ENCODE peak calls at places on chromosome X, in five cellular contexts. One of them, this sample, is unnamed.

GRCh38 chrX:31333181-31333831 is 261.5 kb upstream of the FTHL17 start:
- DNase-seq in transverse colon: no peak
- DNase-seq in cardiac muscle cell: no peak
- DNase-seq in IMR-90: peak; percentile 84
- DNase-seq in heart right ventricle: no peak
- DNase-seq in this sample: no peak

GRCh38 chrX:76428243-76429130 is 977 bp downstream of the MAGEE1 start:
- DNase-seq in IMR-90: no peak
- DNase-seq in cardiac muscle cell: no peak
- DNase-seq in transverse colon: peak; percentile 14
- DNase-seq in heart right ventricle: no peak
- DNase-seq in this sample: peak; percentile 19

GRCh38 chrX:130702867-130703707 is 199.9 kb downstream of the ENOX2 start:
- DNase-seq in transverse colon: no peak
- DNase-seq in heart right ventricle: no peak
- DNase-seq in IMR-90: no peak
- DNase-seq in cardiac muscle cell: no peak
- DNase-seq in this sample: no peak

GRCh38 chrX:67104982-67105757 is 438.7 kb upstream of the AR start:
- DNase-seq in cardiac muscle cell: no peak
- DNase-seq in heart right ventricle: no peak
- DNase-seq in transverse colon: no peak
- DNase-seq in IMR-90: no peak
- DNase-seq in this sample: no peak

GRCh38 chrX:136761410-136761809 is 19.3 kb downstream of the ARHGEF6 start:
- DNase-seq in cardiac muscle cell: no peak
- DNase-seq in IMR-90: no peak
- DNase-seq in transverse colon: no peak
- DNase-seq in heart right ventricle: no peak
- DNase-seq in this sample: no peak

GRCh38 chrX:9851890-9852289 is 65.7 kb downstream of the SHROOM2 start:
- DNase-seq in heart right ventricle: no peak
- DNase-seq in cardiac muscle cell: peak; percentile 75
- DNase-seq in transverse colon: no peak
- DNase-seq in IMR-90: no peak
- DNase-seq in this sample: no peak

GRCh38 chrX:96696462-96696861 is 11.8 kb downstream of the DIAPH2 start:
- DNase-seq in heart right ventricle: no peak
- DNase-seq in transverse colon: no peak
- DNase-seq in IMR-90: no peak
- DNase-seq in cardiac muscle cell: no peak
- DNase-seq in this sample: no peak

GRCh38 chrX:69127466-69127865 is 37.8 kb downstream of the PJA1 start:
- DNase-seq in cardiac muscle cell: no peak
- DNase-seq in transverse colon: no peak
- DNase-seq in IMR-90: no peak
- DNase-seq in heart right ventricle: no peak
- DNase-seq in this sample: no peak

GRCh38 chrX:119234931-119235555 is 1.0 kb upstream of the PGRMC1 start:
- DNase-seq in IMR-90: no peak
- DNase-seq in cardiac muscle cell: peak; percentile 5
- DNase-seq in transverse colon: no peak
- DNase-seq in heart right ventricle: peak; percentile 9
- DNase-seq in this sample: peak; percentile 22

GRCh38 chrX:48468247-48468671 is 1.8 kb downstream of the SLC38A5 start:
- DNase-seq in cardiac muscle cell: no peak
- DNase-seq in transverse colon: peak; percentile 62
- DNase-seq in heart right ventricle: no peak
- DNase-seq in IMR-90: no peak
- DNase-seq in this sample: peak; percentile 54

GRCh38 chrX:133985164-133986007 is at the start of gene GPC3:
- DNase-seq in IMR-90: peak; percentile 0
- DNase-seq in cardiac muscle cell: peak; percentile 92
- DNase-seq in heart right ventricle: no peak
- DNase-seq in transverse colon: peak; percentile 27
- DNase-seq in this sample: peak; percentile 32

GRCh38 chrX:53317365-53318069 is 36.1 kb upstream of the IQSEC2 start:
- DNase-seq in heart right ventricle: peak; percentile 47
- DNase-seq in cardiac muscle cell: peak; percentile 66
- DNase-seq in IMR-90: peak; percentile 43
- DNase-seq in transverse colon: peak; percentile 72
- DNase-seq in this sample: peak; percentile 75

GRCh38 chrX:24264383-24264782 is 49.5 kb downstream of the SUPT20HL2 start:
- DNase-seq in heart right ventricle: no peak
- DNase-seq in transverse colon: no peak
- DNase-seq in cardiac muscle cell: no peak
- DNase-seq in IMR-90: peak; percentile 13
- DNase-seq in this sample: no peak

GRCh38 chrX:19544693-19545305 is 29.5 kb upstream of the MAP3K15 start:
- DNase-seq in transverse colon: peak; percentile 43
- DNase-seq in cardiac muscle cell: peak; percentile 50
- DNase-seq in heart right ventricle: peak; percentile 22
- DNase-seq in IMR-90: peak; percentile 70
- DNase-seq in this sample: peak; percentile 59

GRCh38 chrX:118495958-118496762 is 545 bp downstream of the DOCK11 start:
- DNase-seq in heart right ventricle: peak; percentile 12
- DNase-seq in transverse colon: peak; percentile 62
- DNase-seq in cardiac muscle cell: no peak
- DNase-seq in IMR-90: no peak
- DNase-seq in this sample: peak; percentile 71

GRCh38 chrX:99722094-99722493 is 688.0 kb downstream of the PCDH19 start:
- DNase-seq in IMR-90: no peak
- DNase-seq in heart right ventricle: no peak
- DNase-seq in transverse colon: no peak
- DNase-seq in cardiac muscle cell: no peak
- DNase-seq in this sample: no peak

GRCh38 chrX:56382278-56382677 is 150.1 kb downstream of the KLF8 start:
- DNase-seq in transverse colon: no peak
- DNase-seq in cardiac muscle cell: no peak
- DNase-seq in heart right ventricle: no peak
- DNase-seq in IMR-90: no peak
- DNase-seq in this sample: no peak

GRCh38 chrX:68989865-68990606 is 161.2 kb downstream of the EFNB1 start:
- DNase-seq in heart right ventricle: peak; percentile 51
- DNase-seq in transverse colon: no peak
- DNase-seq in IMR-90: peak; percentile 82
- DNase-seq in cardiac muscle cell: peak; percentile 81
- DNase-seq in this sample: no peak

GRCh38 chrX:19627533-19627932 is 112.2 kb upstream of the MAP3K15 start:
- DNase-seq in heart right ventricle: no peak
- DNase-seq in IMR-90: peak; percentile 13
- DNase-seq in transverse colon: no peak
- DNase-seq in cardiac muscle cell: no peak
- DNase-seq in this sample: no peak

GRCh38 chrX:119852410-119853353 is at the start of gene UPF3B:
- DNase-seq in cardiac muscle cell: peak; percentile 97
- DNase-seq in IMR-90: peak; percentile 98
- DNase-seq in transverse colon: peak; percentile 97
- DNase-seq in heart right ventricle: peak; percentile 95
- DNase-seq in this sample: peak; percentile 95

GRCh38 chrX:13270360-13270759 is 49.5 kb downstream of the ATXN3L start:
- DNase-seq in transverse colon: no peak
- DNase-seq in IMR-90: no peak
- DNase-seq in cardiac muscle cell: no peak
- DNase-seq in heart right ventricle: no peak
- DNase-seq in this sample: no peak

GRCh38 chrX:140391313-140391712 is 113.6 kb downstream of the SOX3 start:
- DNase-seq in IMR-90: no peak
- DNase-seq in transverse colon: no peak
- DNase-seq in cardiac muscle cell: no peak
- DNase-seq in heart right ventricle: no peak
- DNase-seq in this sample: no peak

GRCh38 chrX:153779891-153780677 is 757 bp upstream of the SRPK3 start:
- DNase-seq in cardiac muscle cell: no peak
- DNase-seq in heart right ventricle: no peak
- DNase-seq in transverse colon: no peak
- DNase-seq in IMR-90: no peak
- DNase-seq in this sample: no peak

GRCh38 chrX:153776611-153777045 is 4.2 kb upstream of the SRPK3 start:
- DNase-seq in transverse colon: no peak
- DNase-seq in IMR-90: no peak
- DNase-seq in heart right ventricle: no peak
- DNase-seq in cardiac muscle cell: no peak
- DNase-seq in this sample: no peak

GRCh38 chrX:153778151-153778551 is 2.7 kb upstream of the SRPK3 start:
- DNase-seq in heart right ventricle: no peak
- DNase-seq in transverse colon: no peak
- DNase-seq in IMR-90: no peak
- DNase-seq in cardiac muscle cell: no peak
- DNase-seq in this sample: no peak

GRCh38 chrX:153777261-153778090 is 3.4 kb upstream of the SRPK3 start:
- DNase-seq in heart right ventricle: no peak
- DNase-seq in cardiac muscle cell: no peak
- DNase-seq in IMR-90: no peak
- DNase-seq in transverse colon: no peak
- DNase-seq in this sample: no peak

GRCh38 chrX:153778684-153779101 is 2.1 kb upstream of the SRPK3 start:
- DNase-seq in heart right ventricle: no peak
- DNase-seq in transverse colon: no peak
- DNase-seq in IMR-90: no peak
- DNase-seq in cardiac muscle cell: no peak
- DNase-seq in this sample: no peak
- TF ChIP-seq CTCF in heart right ventricle: no peak
- TF ChIP-seq CTCF in transverse colon: no peak
- TF ChIP-seq CTCF in IMR-90: no peak
- TF ChIP-seq CTCF in cardiac muscle cell: no peak
- TF ChIP-seq CTCF in this sample: no peak

GRCh38 chrX:41333744-41333993 is 293 bp upstream of the DDX3X start:
- DNase-seq in heart right ventricle: peak; percentile 69
- DNase-seq in cardiac muscle cell: peak; percentile 73
- DNase-seq in transverse colon: no peak
- DNase-seq in IMR-90: peak; percentile 90
- DNase-seq in this sample: no peak

GRCh38 chrX:41335590-41336331 is 1.8 kb downstream of the DDX3X start:
- DNase-seq in cardiac muscle cell: no peak
- DNase-seq in heart right ventricle: no peak
- DNase-seq in transverse colon: no peak
- DNase-seq in IMR-90: peak; percentile 80
- DNase-seq in this sample: no peak

GRCh38 chrX:41332988-41333743 is 796 bp upstream of the DDX3X start:
- DNase-seq in cardiac muscle cell: peak; percentile 87
- DNase-seq in IMR-90: peak; percentile 84
- DNase-seq in transverse colon: peak; percentile 90
- DNase-seq in heart right ventricle: peak; percentile 84
- DNase-seq in this sample: peak; percentile 91

GRCh38 chrX:41334866-41335589 is 1.1 kb downstream of the DDX3X start:
- DNase-seq in cardiac muscle cell: no peak
- DNase-seq in IMR-90: peak; percentile 62
- DNase-seq in heart right ventricle: peak; percentile 64
- DNase-seq in transverse colon: peak; percentile 70
- DNase-seq in this sample: peak; percentile 71

GRCh38 chrX:41333994-41334865 is at the start of gene DDX3X:
- DNase-seq in transverse colon: peak; percentile 93
- DNase-seq in cardiac muscle cell: peak; percentile 84
- DNase-seq in heart right ventricle: peak; percentile 84
- DNase-seq in IMR-90: peak; percentile 91
- DNase-seq in this sample: peak; percentile 94
- TF ChIP-seq CTCF in transverse colon: peak; percentile 54
- TF ChIP-seq CTCF in cardiac muscle cell: no peak
- TF ChIP-seq CTCF in heart right ventricle: no peak
- TF ChIP-seq CTCF in IMR-90: peak; percentile 36
- TF ChIP-seq CTCF in this sample: peak; percentile 23

DNA sequence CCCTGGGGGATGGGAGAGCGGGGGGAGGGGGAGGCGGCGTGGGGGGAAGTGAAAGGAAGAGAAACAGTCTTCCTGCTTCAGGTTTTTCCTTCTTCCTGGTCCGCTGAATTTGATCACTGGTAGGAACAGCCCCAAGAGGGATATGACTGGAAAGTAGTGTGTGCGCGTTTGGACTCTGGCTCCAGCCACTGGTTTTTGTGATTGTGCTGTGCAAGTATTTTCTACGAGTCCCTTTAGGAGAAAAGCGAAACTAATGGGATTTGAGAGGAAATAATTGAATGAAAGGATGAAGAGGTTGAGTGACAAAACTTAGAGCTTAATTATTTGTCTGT is 836 bp downstream of the PRRG1 start:
- DNase-seq in heart right ventricle: no peak
- DNase-seq in IMR-90: peak; percentile 31
- DNase-seq in transverse colon: no peak
- DNase-seq in cardiac muscle cell: no peak
- DNase-seq in this sample: no peak
- TF ChIP-seq CTCF in heart right ventricle: no peak
- TF ChIP-seq CTCF in IMR-90: no peak
- TF ChIP-seq CTCF in transverse colon: no peak
- TF ChIP-seq CTCF in cardiac muscle cell: no peak
- TF ChIP-seq CTCF in this sample: no peak

GRCh38 chrX:50677789-50678188 is 136.2 kb downstream of the SHROOM4 start:
- DNase-seq in cardiac muscle cell: no peak
- DNase-seq in IMR-90: no peak
- DNase-seq in heart right ventricle: no peak
- DNase-seq in transverse colon: no peak
- DNase-seq in this sample: no peak
- TF ChIP-seq CTCF in cardiac muscle cell: no peak
- TF ChIP-seq CTCF in IMR-90: no peak
- TF ChIP-seq CTCF in heart right ventricle: no peak
- TF ChIP-seq CTCF in transverse colon: no peak
- TF ChIP-seq CTCF in this sample: no peak

DNA sequence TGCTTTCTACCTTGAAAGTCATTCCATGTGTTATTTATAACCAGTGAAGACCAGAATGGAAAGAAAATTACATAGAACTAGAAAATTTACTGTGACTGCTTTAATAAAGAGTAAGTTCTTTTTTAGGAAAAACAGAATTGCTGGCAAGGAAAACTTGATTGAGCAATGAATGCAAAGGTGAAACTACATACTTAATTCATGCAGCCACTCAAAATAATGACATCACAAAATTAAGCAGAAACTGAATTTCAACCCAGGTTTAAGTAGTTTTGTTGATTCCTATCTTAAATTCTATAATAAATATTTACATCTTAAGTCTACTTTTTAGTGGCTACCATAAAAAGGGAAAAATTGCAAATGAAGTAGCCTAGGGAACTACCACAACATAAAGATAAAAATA is 14.0 kb downstream of the CHM start:
- DNase-seq in transverse colon: no peak
- DNase-seq in IMR-90: no peak
- DNase-seq in heart right ventricle: no peak
- DNase-seq in cardiac muscle cell: no peak
- DNase-seq in this sample: no peak
- TF ChIP-seq CTCF in transverse colon: no peak
- TF ChIP-seq CTCF in IMR-90: no peak
- TF ChIP-seq CTCF in heart right ventricle: no peak
- TF ChIP-seq CTCF in cardiac muscle cell: no peak
- TF ChIP-seq CTCF in this sample: no peak

GRCh38 chrX:92232182-92232581 is 453.0 kb downstream of the PCDH11X start:
- DNase-seq in transverse colon: no peak
- DNase-seq in heart right ventricle: no peak
- DNase-seq in cardiac muscle cell: peak; percentile 44
- DNase-seq in IMR-90: peak; percentile 2
- DNase-seq in this sample: no peak
- TF ChIP-seq CTCF in transverse colon: no peak
- TF ChIP-seq CTCF in heart right ventricle: no peak
- TF ChIP-seq CTCF in cardiac muscle cell: no peak
- TF ChIP-seq CTCF in IMR-90: peak; percentile 42
- TF ChIP-seq CTCF in this sample: peak; percentile 25